ENCODE peak calls at places on chromosomes 13 and 19, in four cellular contexts. One of them, this sample, is unnamed. For H3K27me3, the result is how much of the 10 kb centered on the place peaks cover.

GRCh38 chr19:48539503-48540096 is 12.4 kb upstream of the SULT2B1 start:
- DNase-seq in body of pancreas: no peak
- DNase-seq in GM23248: peak
- DNase-seq in CD4-positive, alpha-beta memory T cell: no peak
- DNase-seq in this sample: peak

GRCh38 chr13:73167046-73167820 is 108.4 kb downstream of the KLF5 start:
- DNase-seq in body of pancreas: no peak
- DNase-seq in GM23248: peak
- DNase-seq in CD4-positive, alpha-beta memory T cell: no peak
- DNase-seq in this sample: no peak

GRCh38 chr13:103100795-103101194 is 34.6 kb upstream of the SLC10A2 start:
- DNase-seq in body of pancreas: no peak
- DNase-seq in GM23248: no peak
- DNase-seq in CD4-positive, alpha-beta memory T cell: no peak
- DNase-seq in this sample: no peak

GRCh38 chr19:19873381-19873780 is 7.7 kb downstream of the ZNF253 start:
- DNase-seq in body of pancreas: no peak
- DNase-seq in GM23248: peak
- DNase-seq in CD4-positive, alpha-beta memory T cell: no peak
- DNase-seq in this sample: no peak

GRCh38 chr13:55190996-55191395 is 1949.7 kb upstream of the PRR20A start:
- DNase-seq in body of pancreas: no peak
- DNase-seq in GM23248: no peak
- DNase-seq in CD4-positive, alpha-beta memory T cell: no peak
- DNase-seq in this sample: no peak

GRCh38 chr13:84651288-84651687 is 769.0 kb upstream of the SLITRK1 start:
- DNase-seq in body of pancreas: peak
- DNase-seq in GM23248: peak
- DNase-seq in CD4-positive, alpha-beta memory T cell: no peak
- DNase-seq in this sample: peak

GRCh38 chr13:46492946-46493345 is 60.0 kb upstream of the LRCH1 start:
- DNase-seq in body of pancreas: no peak
- DNase-seq in GM23248: peak
- DNase-seq in CD4-positive, alpha-beta memory T cell: peak
- DNase-seq in this sample: peak

GRCh38 chr13:48492123-48493075 is 40.5 kb downstream of the RCBTB2 start:
- DNase-seq in body of pancreas: peak
- DNase-seq in GM23248: peak
- DNase-seq in CD4-positive, alpha-beta memory T cell: peak
- DNase-seq in this sample: peak

GRCh38 chr19:45918721-45919120 is 4.1 kb upstream of the NANOS2 start:
- DNase-seq in body of pancreas: no peak
- DNase-seq in GM23248: no peak
- DNase-seq in CD4-positive, alpha-beta memory T cell: no peak
- DNase-seq in this sample: no peak

DNA sequence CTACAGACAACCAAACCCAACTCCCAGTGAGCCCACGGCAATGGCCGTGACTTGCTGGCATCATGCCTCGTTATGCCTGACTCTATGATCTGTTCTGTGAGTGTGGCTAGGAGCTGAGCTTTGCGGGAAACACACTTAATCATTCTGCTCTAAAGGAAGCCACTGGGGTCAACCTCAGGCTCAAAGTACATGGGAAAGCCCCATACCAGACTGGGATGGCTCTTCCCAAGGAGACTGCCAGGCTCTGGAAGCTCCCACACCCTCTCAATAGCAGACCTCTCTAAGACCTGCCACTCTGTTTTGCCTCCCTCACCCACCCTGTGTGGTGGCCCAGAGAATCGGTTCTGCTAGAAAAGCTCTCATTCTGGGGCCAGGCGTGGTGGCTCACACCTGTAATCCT is 2.2 kb downstream of the PEPD start:
- DNase-seq in body of pancreas: no peak
- DNase-seq in GM23248: no peak
- DNase-seq in CD4-positive, alpha-beta memory T cell: no peak
- DNase-seq in this sample: no peak
- H3K4me3 ChIP-seq in body of pancreas: no peak
- H3K4me3 ChIP-seq in GM23248: no peak
- H3K4me3 ChIP-seq in CD4-positive, alpha-beta memory T cell: no peak
- H3K4me3 ChIP-seq in this sample: no peak

DNA sequence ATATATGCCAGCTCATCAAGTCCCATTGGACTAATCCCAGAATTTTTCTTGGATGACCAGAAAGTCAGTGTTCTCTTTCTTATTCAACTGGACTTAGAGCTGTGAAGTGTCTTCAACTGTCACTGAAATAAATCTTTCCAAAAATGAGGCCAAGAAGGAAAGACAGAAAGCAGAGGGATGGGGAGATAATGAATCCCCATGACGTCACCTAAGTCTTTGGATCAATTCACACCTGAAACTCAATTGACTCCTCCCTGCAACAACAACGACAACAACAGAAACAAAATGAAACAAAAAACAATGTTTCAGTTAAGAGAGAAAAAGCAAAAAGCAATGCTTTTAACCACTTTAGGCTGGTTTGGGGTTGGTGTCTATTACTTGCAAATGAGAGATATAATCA is 91.2 kb downstream of the OXGR1 start:
- DNase-seq in body of pancreas: no peak
- DNase-seq in GM23248: no peak
- DNase-seq in CD4-positive, alpha-beta memory T cell: no peak
- DNase-seq in this sample: no peak
- H3K27me3 ChIP-seq in body of pancreas: under half
- H3K27me3 ChIP-seq in GM23248: under half
- H3K27me3 ChIP-seq in CD4-positive, alpha-beta memory T cell: under half
- H3K27me3 ChIP-seq in this sample: under half

GRCh38 chr19:43847246-43847645 is 20.1 kb downstream of the ZNF283 start:
- DNase-seq in body of pancreas: no peak
- DNase-seq in GM23248: no peak
- DNase-seq in CD4-positive, alpha-beta memory T cell: no peak
- DNase-seq in this sample: no peak

GRCh38 chr19:43848821-43849220 is 21.7 kb downstream of the ZNF283 start:
- DNase-seq in body of pancreas: no peak
- DNase-seq in GM23248: no peak
- DNase-seq in CD4-positive, alpha-beta memory T cell: no peak
- DNase-seq in this sample: no peak

GRCh38 chr19:43841990-43842389 is 14.9 kb downstream of the ZNF283 start:
- DNase-seq in body of pancreas: no peak
- DNase-seq in GM23248: peak
- DNase-seq in CD4-positive, alpha-beta memory T cell: no peak
- DNase-seq in this sample: no peak

DNA sequence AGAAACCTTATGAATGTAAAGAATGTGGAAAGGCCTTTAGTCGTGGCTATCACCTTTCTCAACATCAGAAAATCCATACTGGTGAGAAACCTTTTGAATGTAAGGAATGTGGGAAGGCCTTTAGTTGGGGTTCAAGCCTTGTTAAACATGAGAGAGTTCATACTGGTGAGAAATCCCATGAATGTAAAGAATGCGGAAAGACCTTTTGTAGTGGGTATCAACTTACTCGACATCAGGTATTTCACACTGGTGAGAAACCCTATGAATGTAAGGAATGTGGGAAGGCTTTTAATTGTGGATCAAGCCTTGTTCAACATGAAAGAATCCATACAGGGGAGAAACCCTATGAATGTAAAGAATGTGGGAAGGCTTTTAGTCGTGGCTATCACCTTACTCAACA is 20.8 kb downstream of the ZNF283 start:
- DNase-seq in body of pancreas: no peak
- DNase-seq in GM23248: no peak
- DNase-seq in CD4-positive, alpha-beta memory T cell: no peak
- DNase-seq in this sample: no peak
- H3K4me3 ChIP-seq in body of pancreas: no peak
- H3K4me3 ChIP-seq in GM23248: no peak
- H3K4me3 ChIP-seq in CD4-positive, alpha-beta memory T cell: no peak
- H3K4me3 ChIP-seq in this sample: no peak

GRCh38 chr13:22110368-22110767 is 439.5 kb downstream of the FGF9 start:
- DNase-seq in body of pancreas: peak
- DNase-seq in GM23248: peak
- DNase-seq in CD4-positive, alpha-beta memory T cell: no peak
- DNase-seq in this sample: no peak

GRCh38 chr13:22111961-22112360 is 441.1 kb downstream of the FGF9 start:
- DNase-seq in body of pancreas: no peak
- DNase-seq in GM23248: no peak
- DNase-seq in CD4-positive, alpha-beta memory T cell: no peak
- DNase-seq in this sample: no peak

GRCh38 chr13:22112956-22113750 is 442.3 kb downstream of the FGF9 start:
- DNase-seq in body of pancreas: no peak
- DNase-seq in GM23248: no peak
- DNase-seq in CD4-positive, alpha-beta memory T cell: no peak
- DNase-seq in this sample: no peak

GRCh38 chr13:22108283-22108897 is 437.5 kb downstream of the FGF9 start:
- DNase-seq in body of pancreas: no peak
- DNase-seq in GM23248: peak
- DNase-seq in CD4-positive, alpha-beta memory T cell: no peak
- DNase-seq in this sample: no peak

GRCh38 chr13:22111152-22111783 is 440.4 kb downstream of the FGF9 start:
- DNase-seq in body of pancreas: no peak
- DNase-seq in GM23248: no peak
- DNase-seq in CD4-positive, alpha-beta memory T cell: no peak
- DNase-seq in this sample: no peak
- H3K27me3 ChIP-seq in body of pancreas: under half
- H3K27me3 ChIP-seq in GM23248: under half
- H3K27me3 ChIP-seq in CD4-positive, alpha-beta memory T cell: under half
- H3K27me3 ChIP-seq in this sample: under half

DNA sequence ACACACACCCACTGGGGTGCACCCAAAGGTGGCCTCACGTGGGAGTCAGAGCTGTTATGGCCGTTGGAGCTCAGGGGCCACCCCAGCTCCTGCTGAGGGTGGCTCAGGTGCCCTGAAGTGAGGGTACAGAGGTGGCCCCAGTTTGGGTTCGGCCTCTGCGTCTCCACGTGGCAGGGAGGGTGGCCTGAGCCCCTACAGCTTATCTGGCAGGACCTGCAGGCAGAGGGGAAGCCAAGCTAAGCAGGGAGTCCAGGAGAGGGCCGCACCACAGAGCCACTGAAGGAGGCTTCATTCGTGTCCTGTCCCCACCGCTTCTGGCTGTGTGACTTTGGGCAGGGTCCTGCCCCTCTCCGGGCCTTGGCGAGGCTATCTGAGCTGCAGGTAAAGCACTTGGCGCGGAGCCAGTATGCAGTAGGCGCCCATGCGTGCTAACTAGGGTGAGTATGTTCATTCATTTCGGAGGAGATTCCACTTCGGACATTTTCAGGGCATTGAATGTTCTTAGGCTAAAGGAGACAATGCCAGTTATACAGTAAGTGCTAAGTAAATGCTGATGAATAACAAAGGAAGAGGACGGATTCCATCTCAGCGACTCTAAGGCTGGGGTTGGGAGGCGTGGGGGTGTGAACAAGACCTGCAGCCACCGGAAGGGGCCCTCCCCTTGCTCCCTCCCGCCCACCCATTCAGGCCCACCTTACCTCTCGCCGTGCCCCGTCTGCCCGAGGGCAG is 4.9 kb downstream of the REX1BD start:
- DNase-seq in body of pancreas: no peak
- DNase-seq in GM23248: peak
- DNase-seq in CD4-positive, alpha-beta memory T cell: no peak
- DNase-seq in this sample: no peak
- H3K4me3 ChIP-seq in body of pancreas: no peak
- H3K4me3 ChIP-seq in GM23248: peak
- H3K4me3 ChIP-seq in CD4-positive, alpha-beta memory T cell: no peak
- H3K4me3 ChIP-seq in this sample: peak

GRCh38 chr19:42424345-42424707 is 2.9 kb downstream of the LIPE start:
- DNase-seq in body of pancreas: no peak
- DNase-seq in GM23248: no peak
- DNase-seq in CD4-positive, alpha-beta memory T cell: no peak
- DNase-seq in this sample: no peak
- H3K27me3 ChIP-seq in body of pancreas: under half
- H3K27me3 ChIP-seq in GM23248: under half
- H3K27me3 ChIP-seq in CD4-positive, alpha-beta memory T cell: under half
- H3K27me3 ChIP-seq in this sample: under half

GRCh38 chr19:43499042-43499441 is 5.5 kb downstream of the PHLDB3 start:
- DNase-seq in body of pancreas: no peak
- DNase-seq in GM23248: no peak
- DNase-seq in CD4-positive, alpha-beta memory T cell: no peak
- DNase-seq in this sample: no peak

GRCh38 chr19:43490759-43491158 is 13.8 kb downstream of the PHLDB3 start:
- DNase-seq in body of pancreas: no peak
- DNase-seq in GM23248: no peak
- DNase-seq in CD4-positive, alpha-beta memory T cell: no peak
- DNase-seq in this sample: no peak

GRCh38 chr19:43496960-43497359 is 7.6 kb downstream of the PHLDB3 start:
- DNase-seq in body of pancreas: no peak
- DNase-seq in GM23248: no peak
- DNase-seq in CD4-positive, alpha-beta memory T cell: no peak
- DNase-seq in this sample: no peak

GRCh38 chr19:43498233-43498830 is 6.2 kb downstream of the PHLDB3 start:
- DNase-seq in body of pancreas: no peak
- DNase-seq in GM23248: no peak
- DNase-seq in CD4-positive, alpha-beta memory T cell: no peak
- DNase-seq in this sample: no peak

DNA sequence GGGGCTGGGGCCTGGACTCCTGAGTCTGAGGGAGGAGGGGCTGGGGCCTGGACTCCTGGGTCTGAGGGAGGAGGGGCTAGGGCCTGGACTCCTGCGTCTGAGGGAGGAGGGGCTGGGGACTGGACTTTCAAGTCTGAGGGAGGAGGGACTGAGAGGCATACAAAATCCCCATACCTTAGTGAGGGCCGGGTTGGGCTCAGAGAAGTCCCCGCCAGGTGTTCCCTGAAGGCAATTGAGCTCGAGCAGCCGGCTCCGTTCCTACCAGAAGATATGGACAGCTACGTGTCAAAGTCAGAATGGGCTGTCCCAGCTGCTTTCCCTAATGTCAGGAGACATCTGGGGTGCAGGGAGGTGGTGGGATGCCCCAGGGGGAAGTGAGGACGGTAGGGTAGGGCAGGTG is 9.5 kb downstream of the PHLDB3 start:
- DNase-seq in body of pancreas: no peak
- DNase-seq in GM23248: no peak
- DNase-seq in CD4-positive, alpha-beta memory T cell: no peak
- DNase-seq in this sample: no peak
- H3K4me3 ChIP-seq in body of pancreas: no peak
- H3K4me3 ChIP-seq in GM23248: no peak
- H3K4me3 ChIP-seq in CD4-positive, alpha-beta memory T cell: no peak
- H3K4me3 ChIP-seq in this sample: no peak

This sample was measured in brain microvascular endothelial cell.